ENCODE peak calls at places on chromosomes 12 and 14, in six cellular contexts. W, F, A, D, Q and I are unnamed samples.

GRCh38 chr12:29614926-29615325 is 117.4 kb upstream of the OVCH1 start:
- DNase-seq in F (no peak), D (no peak), Q (no peak), W (no peak), A (no peak), I (no peak)

GRCh38 chr12:66014818-66015217 is 115.7 kb downstream of the LLPH start:
- DNase-seq in W (no peak), D (no peak), A (no peak), Q (no peak), F (no peak), I (no peak)

GRCh38 chr12:15886372-15887042 is 4.3 kb downstream of the STRAP start:
- DNase-seq in Q (no peak), D (no peak), F (no peak), A (no peak), W (no peak), I (no peak)

GRCh38 chr14:21987937-21988336 is 314.3 kb upstream of the OR4E1 start:
- DNase-seq in D (no peak), W (no peak), Q (no peak), F (no peak), A (no peak), I (no peak)

GRCh38 chr14:72793154-72793725 is 100.7 kb downstream of the DPF3 start:
- DNase-seq in A (no peak), D (no peak), W (no peak), F (no peak), Q (no peak), I (no peak)

GRCh38 chr14:51998348-51998747 is 9.0 kb downstream of the RTRAF start:
- DNase-seq in Q (no peak), F (no peak), D (no peak), A (no peak), W (no peak), I (no peak)

GRCh38 chr14:105865266-105865903 is 339.0 kb downstream of the TMEM121 start:
- DNase-seq in A (no peak), F (no peak), Q (peak; percentile 10), W (no peak), D (no peak), I (no peak)

GRCh38 chr12:77795699-77796098 is 35.0 kb upstream of the NAV3 start:
- DNase-seq in F (no peak), Q (no peak), W (no peak), D (no peak), A (no peak), I (no peak)

GRCh38 chr14:24316597-24316950 is 5.3 kb downstream of the LTB4R start:
- DNase-seq in D (no peak), A (no peak), F (no peak), W (no peak), Q (no peak), I (no peak)

GRCh38 chr12:100741084-100741711 is 53.4 kb upstream of the ANO4 start:
- DNase-seq in A (no peak), D (no peak), F (no peak), W (no peak), Q (no peak), I (no peak)

GRCh38 chr12:88142610-88142991 is 494 bp downstream of the TMTC3 start:
- DNase-seq in A (no peak), W (no peak), F (no peak), D (peak; percentile 37), Q (no peak), I (peak; percentile 5)

GRCh38 chr12:6183689-6184441 is 16.3 kb upstream of the CD9 start:
- DNase-seq in F (no peak), D (no peak), Q (no peak), A (no peak), W (no peak), I (no peak)

GRCh38 chr12:53777412-53777811 is 25.6 kb upstream of the CISTR start:
- DNase-seq in F (no peak), A (no peak), D (no peak), W (no peak), Q (no peak), I (no peak)
- H3K9me3 ChIP-seq in F (no peaks in the 10 kb centered on the region), A (no peaks in the 10 kb centered on the region), D (no peaks in the 10 kb centered on the region), W (no peaks in the 10 kb centered on the region), Q (no peaks in the 10 kb centered on the region), I (no peaks in the 10 kb centered on the region)

GRCh38 chr14:79328863-79329262 is 882.4 kb downstream of the DIO2 start:
- DNase-seq in Q (no peak), A (no peak), D (no peak), F (no peak), W (no peak), I (no peak)
- H3K9me3 ChIP-seq in Q (no peaks in the 10 kb centered on the region), A (no peaks in the 10 kb centered on the region), D (no peaks in the 10 kb centered on the region), F (no peaks in the 10 kb centered on the region), W (no peaks in the 10 kb centered on the region), I (no peaks in the 10 kb centered on the region)

DNA sequence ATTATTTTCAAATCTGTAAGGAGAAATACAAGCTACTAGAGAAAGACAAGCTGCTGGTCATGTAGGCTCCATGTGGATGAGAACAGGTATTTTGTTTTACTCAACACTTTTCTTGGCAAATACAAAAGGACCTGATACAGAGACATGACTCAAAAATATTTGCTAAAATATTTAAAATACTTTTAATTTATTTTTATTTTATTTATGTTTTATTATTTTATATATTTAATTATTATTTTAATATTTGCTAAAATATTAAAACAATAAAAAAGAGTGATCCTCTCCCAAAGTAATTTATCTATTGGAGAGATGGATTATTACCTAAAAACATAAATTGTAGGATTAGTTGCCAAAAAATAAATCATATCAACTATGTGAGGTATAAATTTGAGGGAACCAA is 808.9 kb upstream of the SEL1L start:
- DNase-seq in A (no peak), Q (no peak), D (no peak), W (no peak), F (no peak), I (no peak)
- H3K9me3 ChIP-seq in A (no peaks in the 10 kb centered on the region), Q (no peaks in the 10 kb centered on the region), D (no peaks in the 10 kb centered on the region), W (no peaks in the 10 kb centered on the region), F (no peaks in the 10 kb centered on the region), I (no peaks in the 10 kb centered on the region)

DNA sequence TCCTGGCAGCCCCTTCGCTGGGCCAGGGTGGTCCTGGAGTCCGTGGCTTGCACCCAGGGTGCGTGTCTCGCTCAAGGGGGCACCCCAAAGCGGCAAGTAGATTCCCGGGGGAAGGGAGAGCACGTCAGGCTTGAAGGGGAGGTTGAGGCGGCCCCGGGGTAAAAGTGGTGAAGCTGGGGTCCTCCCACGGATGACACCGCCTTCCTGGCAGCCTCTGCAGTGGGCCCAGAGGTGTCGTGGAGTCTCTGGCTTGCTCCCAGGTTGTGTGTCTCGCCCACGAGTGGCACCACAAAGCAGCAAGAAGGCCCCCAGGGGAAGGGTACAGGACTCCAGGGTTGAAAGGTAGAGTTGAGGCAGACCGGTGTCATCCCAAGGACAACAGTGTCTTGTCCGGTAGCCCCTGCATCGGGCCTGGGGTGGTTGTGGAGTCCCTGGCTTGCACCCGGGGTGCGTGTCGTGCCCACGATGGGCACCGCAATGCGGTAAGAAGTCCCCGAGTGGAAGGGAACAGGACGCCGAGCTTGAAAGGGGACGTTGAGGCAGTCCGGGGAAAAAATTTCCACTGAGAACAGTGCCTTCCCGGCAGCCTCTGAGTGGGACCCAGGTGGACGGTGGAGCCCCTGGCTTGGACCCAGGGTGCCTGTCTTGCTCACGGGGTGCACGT is 158.0 kb upstream of the ALG10B start:
- DNase-seq in Q (no peak), F (no peak), D (no peak), W (no peak), A (no peak), I (no peak)
- H3K9me3 ChIP-seq in Q (no peaks in the 10 kb centered on the region), F (no peaks in the 10 kb centered on the region), D (no peaks in the 10 kb centered on the region), W (no peaks in the 10 kb centered on the region), A (no peaks in the 10 kb centered on the region), I (no peaks in the 10 kb centered on the region)